ENCODE peak calls at places on chromosomes 6 and 20, in ten cellular contexts. A is lower leg skin, T is AG09319, Q is choroid plexus epithelial cell, V is H9, I is HFF-Myc, N is neural progenitor cell, B is sigmoid colon, Z is psoas muscle, D is Calu3. P is an unnamed sample.

GRCh38 chr6:71419217-71419953 is 130.8 kb downstream of the OGFRL1 start:
- DNase-seq in A (no peak), T (no peak), Q (no peak), V (no peak), I (no peak), N (no peak), B (no peak), Z (no peak), D (no peak), P (no peak)

GRCh38 chr6:146543940-146544661 is 468 bp downstream of the RAB32 start:
- DNase-seq in A (peak; percentile 89), T (no peak), Q (peak; percentile 53), V (peak; percentile 54), I (no peak), N (peak; percentile 45), B (peak; percentile 70), Z (peak; percentile 60), D (no peak), P (peak; percentile 51)

GRCh38 chr20:19661717-19662637 is 96.1 kb upstream of the RIN2 start:
- DNase-seq in A (peak; percentile 91), T (peak; percentile 39), Q (peak; percentile 89), V (peak; percentile 61), I (peak; percentile 37), N (peak; percentile 70), B (peak; percentile 80), Z (peak; percentile 70), D (peak; percentile 26), P (peak; percentile 73)

GRCh38 chr20:20612251-20612650 is 100.2 kb downstream of the RALGAPA2 start:
- DNase-seq in A (no peak), T (no peak), Q (no peak), V (no peak), I (no peak), N (no peak), B (no peak), Z (no peak), D (no peak), P (no peak)

GRCh38 chr6:33962673-33963072 is 158.9 kb upstream of the MLN start:
- DNase-seq in A (peak; percentile 60), T (no peak), Q (no peak), V (peak; percentile 3), I (no peak), N (no peak), B (no peak), Z (no peak), D (no peak), P (no peak)

GRCh38 chr6:104505838-104506237 is 353.9 kb downstream of the HACE1 start:
- DNase-seq in A (no peak), T (no peak), Q (no peak), V (no peak), I (no peak), N (no peak), B (no peak), Z (no peak), D (no peak), P (no peak)

GRCh38 chr6:90643366-90643765 is 56.5 kb upstream of the MAP3K7 start:
- DNase-seq in A (no peak), T (no peak), Q (no peak), V (no peak), I (no peak), N (no peak), B (no peak), Z (no peak), D (no peak), P (no peak)

GRCh38 chr6:83429857-83430605 is 820 bp downstream of the ME1 start:
- DNase-seq in A (no peak), T (no peak), Q (peak; percentile 37), V (peak; percentile 30), I (peak; percentile 10), N (peak; percentile 60), B (no peak), Z (no peak), D (peak; percentile 48), P (peak; percentile 67)

GRCh38 chr6:28002181-28002580 is 45.1 kb downstream of the OR2B6 start:
- DNase-seq in A (no peak), T (no peak), Q (no peak), V (no peak), I (no peak), N (no peak), B (no peak), Z (no peak), D (no peak), P (no peak)

GRCh38 chr6:106318851-106319250 is 6.7 kb downstream of the ATG5 start:
- DNase-seq in A (no peak), T (no peak), Q (no peak), V (no peak), I (no peak), N (no peak), B (no peak), Z (no peak), D (no peak), P (no peak)

GRCh38 chr6:112337209-112337638 is 9.9 kb upstream of the RFPL4B start:
- DNase-seq in A (no peak), T (peak; percentile 67), Q (peak; percentile 89), V (peak; percentile 71), I (peak; percentile 82), N (peak; percentile 88), B (peak; percentile 80), Z (peak; percentile 60), D (peak; percentile 51), P (peak; percentile 77)

DNA sequence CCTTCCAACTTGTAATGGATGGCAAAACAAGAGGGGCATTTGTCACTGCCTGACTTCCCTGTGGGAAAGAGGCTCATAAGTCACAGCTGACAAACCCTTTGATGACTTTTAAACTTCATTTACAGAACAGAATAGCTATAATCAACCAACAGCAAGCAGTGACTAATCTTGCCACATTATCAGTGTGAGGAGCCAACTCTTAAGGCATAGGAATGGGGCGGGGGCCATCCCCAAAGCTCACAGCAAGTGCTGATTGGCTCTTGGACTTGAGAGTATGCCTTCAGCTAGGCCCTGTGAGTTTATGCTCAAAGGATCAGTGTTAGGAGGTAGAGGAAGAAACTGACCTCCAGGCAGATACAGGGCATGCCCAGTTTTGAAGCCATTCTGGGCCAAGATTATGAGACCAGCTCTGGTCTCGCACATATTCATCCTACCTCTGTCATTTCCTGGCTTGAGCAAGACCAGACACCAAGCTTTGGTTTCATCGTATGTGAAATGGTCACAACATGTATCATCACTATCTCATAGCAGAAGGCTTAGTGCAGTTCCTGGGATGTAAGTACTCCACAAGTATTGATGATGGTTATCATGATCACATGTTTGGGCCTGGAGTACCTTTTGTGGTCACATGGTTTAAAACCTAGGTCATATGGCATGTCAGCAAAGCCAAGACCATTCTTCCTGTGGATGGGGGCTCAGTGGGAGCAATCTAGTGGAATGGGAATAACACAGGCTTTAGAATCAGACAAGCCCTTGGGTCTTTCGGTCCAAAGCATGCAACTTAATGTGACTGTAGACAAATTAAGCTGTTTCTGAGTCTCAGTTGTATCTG is 49.2 kb downstream of the EIF2S2 start:
- DNase-seq in A (no peak), T (no peak), Q (no peak), V (no peak), I (no peak), N (no peak), B (no peak), Z (no peak), D (no peak), P (peak; percentile 17)
- TF ChIP-seq CTCF in A (no peak), T (no peak), Q (no peak), V (no peak), I (no peak), N (no peak), B (no peak), Z (no peak), D (no peak), P (no peak)

DNA sequence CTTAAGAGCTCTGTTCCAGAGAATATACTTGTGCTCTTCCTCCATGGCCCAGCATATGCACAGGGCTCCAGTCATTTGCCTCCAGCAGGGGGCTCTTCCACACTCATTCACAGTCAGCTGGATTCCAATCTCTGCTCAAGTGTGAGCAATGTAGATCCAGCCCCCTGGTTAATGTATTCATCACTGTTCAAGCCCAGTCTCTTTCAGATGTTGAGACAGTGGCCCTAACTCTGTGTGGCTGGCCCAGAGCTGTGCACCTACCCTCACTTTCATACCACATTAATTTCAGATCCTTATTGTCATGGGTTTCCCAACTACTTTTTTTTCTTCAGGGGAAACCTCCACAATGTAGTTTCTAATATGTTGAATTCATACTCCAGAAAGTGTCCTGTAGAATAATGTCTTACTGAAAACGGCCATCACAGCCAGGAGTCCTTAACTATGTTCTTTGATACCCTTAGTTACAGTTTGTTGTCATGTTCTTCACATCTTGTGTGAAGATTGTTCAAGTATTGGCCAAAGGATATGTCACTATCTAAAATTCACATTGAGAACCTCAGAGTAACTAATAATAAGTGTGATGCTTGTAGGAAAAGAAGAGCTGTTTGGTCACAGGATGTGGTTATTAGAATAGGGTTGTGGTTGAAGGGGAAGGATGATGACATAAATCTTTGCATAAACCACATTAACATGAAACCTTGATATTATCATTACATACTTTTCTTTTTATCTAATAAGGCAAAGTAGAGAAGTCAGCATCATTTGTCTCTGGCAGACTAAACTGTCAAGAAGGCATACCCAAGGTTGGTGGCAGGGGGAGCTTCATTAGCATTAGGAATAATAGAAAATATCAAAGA is 14.4 kb upstream of the HLA-DQA1 start:
- DNase-seq in A (no peak), T (no peak), Q (peak; percentile 68), V (peak; percentile 81), I (peak; percentile 10), N (peak; percentile 87), B (no peak), Z (peak; percentile 57), D (peak; percentile 59), P (peak; percentile 37)
- TF ChIP-seq CTCF in A (no peak), T (peak; percentile 42), Q (peak; percentile 33), V (peak; percentile 85), I (peak; percentile 60), N (peak; percentile 81), B (no peak), Z (peak; percentile 6), D (no peak), P (no peak)

DNA sequence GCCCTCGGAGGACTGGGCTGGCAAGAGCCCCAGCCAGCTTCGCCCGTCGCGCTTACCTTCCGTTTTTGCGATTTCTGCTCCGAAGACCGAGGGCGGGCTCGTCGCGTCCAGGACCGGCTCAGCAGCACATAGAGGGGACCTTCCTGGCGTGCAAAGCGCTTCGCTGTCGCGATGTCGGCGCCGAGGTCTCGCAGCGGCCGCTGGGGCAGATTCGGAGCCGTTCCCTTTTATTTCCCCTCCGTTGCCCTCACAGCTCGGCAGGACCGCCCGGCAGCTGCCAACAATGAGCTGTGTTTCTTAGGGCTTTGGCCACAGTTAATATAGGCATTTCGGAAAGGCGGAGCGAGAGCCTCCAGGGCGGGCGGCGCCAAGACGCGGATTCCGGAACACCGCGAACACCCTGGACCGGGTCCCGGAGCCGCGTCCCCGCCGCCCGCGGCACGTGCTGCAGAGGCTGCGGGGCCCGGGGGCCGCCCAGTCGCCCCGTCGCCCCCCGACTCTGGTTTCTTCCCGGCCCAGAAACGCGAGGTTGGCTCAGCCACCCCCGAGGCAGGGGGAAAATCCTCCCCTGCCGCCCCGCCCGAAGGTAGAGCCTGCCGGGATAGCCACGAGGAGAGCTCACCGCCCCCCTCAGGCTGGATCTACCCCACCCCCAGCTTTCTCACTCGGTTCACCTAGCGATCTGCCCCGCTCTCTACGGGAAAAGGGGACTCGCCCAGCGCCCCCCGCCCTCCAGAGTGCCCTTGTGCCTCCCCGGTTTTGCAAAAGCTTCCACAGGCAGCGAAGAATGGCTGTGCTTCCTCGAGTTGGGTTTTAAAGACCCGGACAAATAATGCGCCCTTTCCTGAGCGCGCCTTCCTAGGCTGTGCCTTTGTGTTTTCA is at the start of gene CITED2:
- DNase-seq in A (peak; percentile 99), T (peak; percentile 95), Q (peak; percentile 98), V (peak; percentile 92), I (peak; percentile 87), N (peak; percentile 97), B (peak; percentile 98), Z (peak; percentile 96), D (peak; percentile 88), P (peak; percentile 95)
- TF ChIP-seq CTCF in A (peak; percentile 7), T (peak; percentile 18), Q (peak; percentile 32), V (peak; percentile 18), I (no peak), N (no peak), B (no peak), Z (peak; percentile 25), D (no peak), P (no peak)

GRCh38 chr20:42461321-42461720 is 728.4 kb downstream of the PTPRT start:
- DNase-seq in A (no peak), T (no peak), Q (no peak), V (no peak), I (no peak), N (no peak), B (no peak), Z (no peak), D (no peak), P (no peak)
- TF ChIP-seq CTCF in A (no peak), T (no peak), Q (no peak), V (no peak), I (no peak), N (no peak), B (no peak), Z (no peak), D (no peak), P (no peak)

P was measured in MCF 10A.